ENCODE peak calls at places on chromosomes 11 and 22, in ten cellular contexts. J is stimulated activated CD8-positive, alpha-beta memory T cell treated with anti-CD3 and anti-CD28 coated beads, Interleukin-4, amount 100 ng/mL, for 4 hours; V is cardiac muscle cell; T is GM13977; I is astrocyte of the cerebellum; M is brain microvascular endothelial cell; E is amniotic stem cell; U is NCI-H2081; O is HTR-8/SVneo; B is aorta. Q is an unnamed sample.

GRCh38 chr11:72012897-72013721 is 14.4 kb downstream of the IL18BP start:
- DNase-seq in J (no peak), V (peak), T (peak), I (peak), M (peak), E (no peak), U (no peak), O (no peak), B (peak), Q (no peak)

GRCh38 chr11:69841859-69842698 is 22.9 kb upstream of the FGF3 start:
- DNase-seq in J (no peak), V (peak), T (no peak), I (no peak), M (no peak), E (no peak), U (no peak), O (no peak), B (peak), Q (no peak)

GRCh38 chr11:111633248-111633647 is 31.0 kb downstream of the SIK2 start:
- DNase-seq in J (no peak), V (no peak), T (no peak), I (no peak), M (no peak), E (no peak), U (no peak), O (no peak), B (no peak), Q (no peak)

GRCh38 chr11:61949169-61950034 is 749 bp upstream of the BEST1 start:
- DNase-seq in J (no peak), V (peak), T (no peak), I (peak), M (peak), E (peak), U (peak), O (peak), B (peak), Q (peak)

GRCh38 chr11:93570759-93571413 is 27.7 kb upstream of the SMCO4 start:
- DNase-seq in J (no peak), V (peak), T (no peak), I (peak), M (peak), E (peak), U (no peak), O (peak), B (no peak), Q (no peak)

GRCh38 chr11:93000511-93001476 is 31.3 kb downstream of the MTNR1B start:
- DNase-seq in J (no peak), V (peak), T (no peak), I (no peak), M (peak), E (peak), U (no peak), O (peak), B (no peak), Q (no peak)

GRCh38 chr11:102868359-102868758 is 6.4 kb downstream of the MMP12 start:
- DNase-seq in J (no peak), V (no peak), T (no peak), I (no peak), M (no peak), E (no peak), U (no peak), O (no peak), B (no peak), Q (no peak)

GRCh38 chr11:122897606-122898210 is 15.1 kb downstream of the JHY start:
- DNase-seq in J (no peak), V (peak), T (no peak), I (no peak), M (peak), E (no peak), U (no peak), O (peak), B (no peak), Q (no peak)

GRCh38 chr22:36197065-36197440 is 4.6 kb downstream of the APOL4 start:
- DNase-seq in J (no peak), V (peak), T (no peak), I (peak), M (peak), E (peak), U (no peak), O (no peak), B (peak), Q (no peak)

GRCh38 chr22:40588726-40589125 is 47.8 kb downstream of the MRTFA start:
- DNase-seq in J (no peak), V (peak), T (no peak), I (no peak), M (peak), E (peak), U (no peak), O (no peak), B (no peak), Q (no peak)

GRCh38 chr11:118621071-118621815 is 13.8 kb downstream of the PHLDB1 start:
- DNase-seq in J (no peak), V (peak), T (no peak), I (peak), M (peak), E (peak), U (peak), O (peak), B (peak), Q (peak)

GRCh38 chr22:17366830-17367229 is 2.4 kb upstream of the CECR2 start:
- DNase-seq in J (no peak), V (peak), T (peak), I (no peak), M (no peak), E (no peak), U (no peak), O (no peak), B (no peak), Q (no peak)

GRCh38 chr11:130023204-130023603 is 20.6 kb upstream of the PRDM10 start:
- DNase-seq in J (no peak), V (peak), T (peak), I (peak), M (peak), E (no peak), U (no peak), O (peak), B (no peak), Q (no peak)

GRCh38 chr11:2526808-2527381 is 82.1 kb downstream of the KCNQ1 start:
- DNase-seq in J (no peak), V (no peak), T (peak), I (no peak), M (no peak), E (no peak), U (no peak), O (no peak), B (peak), Q (no peak)